ENCODE peak calls at places on chromosomes 1 and 21, in four cellular contexts. One of them, this sample, is unnamed.

GRCh38 chr1:3702990-3703728 is 49.1 kb upstream of the CCDC27 start:
- DNase-seq in transverse colon: no peak
- DNase-seq in neural crest cell: no peak
- DNase-seq in brain microvascular endothelial cell: peak; percentile 12
- DNase-seq in this sample: no peak

GRCh38 chr1:160096491-160097116 is 1.8 kb downstream of the IGSF8 start:
- DNase-seq in brain microvascular endothelial cell: no peak
- DNase-seq in neural crest cell: no peak
- DNase-seq in transverse colon: no peak
- DNase-seq in this sample: no peak

GRCh38 chr1:27227765-27228164 is 6.7 kb upstream of the WDTC1 start:
- DNase-seq in brain microvascular endothelial cell: no peak
- DNase-seq in neural crest cell: no peak
- DNase-seq in transverse colon: no peak
- DNase-seq in this sample: no peak

GRCh38 chr1:232302376-232303049 is 327.4 kb downstream of the SIPA1L2 start:
- DNase-seq in neural crest cell: no peak
- DNase-seq in brain microvascular endothelial cell: no peak
- DNase-seq in transverse colon: no peak
- DNase-seq in this sample: no peak

GRCh38 chr1:50929376-50929958 is 30.6 kb downstream of the FAF1 start:
- DNase-seq in transverse colon: no peak
- DNase-seq in neural crest cell: no peak
- DNase-seq in brain microvascular endothelial cell: no peak
- DNase-seq in this sample: no peak

GRCh38 chr1:205210876-205211838 is at the start of gene DSTYK:
- DNase-seq in neural crest cell: peak; percentile 89
- DNase-seq in brain microvascular endothelial cell: peak; percentile 95
- DNase-seq in transverse colon: peak; percentile 93
- DNase-seq in this sample: peak; percentile 78

GRCh38 chr1:84988588-84988987 is 8.3 kb downstream of the MCOLN2 start:
- DNase-seq in neural crest cell: no peak
- DNase-seq in brain microvascular endothelial cell: no peak
- DNase-seq in transverse colon: no peak
- DNase-seq in this sample: no peak

GRCh38 chr1:100134872-100135271 is 1.9 kb downstream of the TRMT13 start:
- DNase-seq in brain microvascular endothelial cell: peak; percentile 2
- DNase-seq in transverse colon: no peak
- DNase-seq in neural crest cell: no peak
- DNase-seq in this sample: no peak

GRCh38 chr1:226986496-226987178 is 46.5 kb downstream of the COQ8A start:
- DNase-seq in brain microvascular endothelial cell: no peak
- DNase-seq in neural crest cell: no peak
- DNase-seq in transverse colon: no peak
- DNase-seq in this sample: no peak

GRCh38 chr1:55257958-55258357 is 42.8 kb upstream of the USP24 start:
- DNase-seq in brain microvascular endothelial cell: peak; percentile 38
- DNase-seq in transverse colon: peak; percentile 34
- DNase-seq in neural crest cell: no peak
- DNase-seq in this sample: no peak

GRCh38 chr1:183979437-183979836 is 58.1 kb downstream of the COLGALT2 start:
- DNase-seq in neural crest cell: no peak
- DNase-seq in brain microvascular endothelial cell: no peak
- DNase-seq in transverse colon: no peak
- DNase-seq in this sample: no peak

GRCh38 chr21:42617476-42617875 is 35.9 kb upstream of the PDE9A start:
- DNase-seq in brain microvascular endothelial cell: no peak
- DNase-seq in neural crest cell: no peak
- DNase-seq in transverse colon: no peak
- DNase-seq in this sample: no peak

GRCh38 chr1:34358636-34359035 is 181.9 kb downstream of the C1orf94 start:
- DNase-seq in transverse colon: no peak
- DNase-seq in neural crest cell: no peak
- DNase-seq in brain microvascular endothelial cell: no peak
- DNase-seq in this sample: no peak

GRCh38 chr1:151705739-151706463 is 10.7 kb downstream of the CELF3 start:
- DNase-seq in neural crest cell: no peak
- DNase-seq in transverse colon: peak; percentile 48
- DNase-seq in brain microvascular endothelial cell: no peak
- DNase-seq in this sample: no peak

GRCh38 chr21:17793675-17794123 is 25.5 kb downstream of the C21orf91 start:
- DNase-seq in neural crest cell: no peak
- DNase-seq in brain microvascular endothelial cell: peak; percentile 4
- DNase-seq in transverse colon: no peak
- DNase-seq in this sample: no peak

GRCh38 chr1:91851130-91852010 is 34.6 kb downstream of the TGFBR3 start:
- DNase-seq in transverse colon: peak; percentile 88
- DNase-seq in brain microvascular endothelial cell: peak; percentile 51
- DNase-seq in neural crest cell: no peak
- DNase-seq in this sample: no peak

GRCh38 chr1:210582186-210582981 is 253.7 kb downstream of the HHAT start:
- DNase-seq in brain microvascular endothelial cell: no peak
- DNase-seq in transverse colon: no peak
- DNase-seq in neural crest cell: no peak
- DNase-seq in this sample: no peak

GRCh38 chr1:101364370-101365120 is 127.7 kb downstream of the S1PR1 start:
- DNase-seq in brain microvascular endothelial cell: no peak
- DNase-seq in transverse colon: no peak
- DNase-seq in neural crest cell: no peak
- DNase-seq in this sample: no peak

GRCh38 chr1:51969038-51969705 is 21.3 kb downstream of the RAB3B start:
- DNase-seq in transverse colon: no peak
- DNase-seq in brain microvascular endothelial cell: peak; percentile 94
- DNase-seq in neural crest cell: no peak
- DNase-seq in this sample: no peak

GRCh38 chr1:218498061-218498938 is 153.2 kb downstream of the TGFB2 start:
- DNase-seq in brain microvascular endothelial cell: peak; percentile 80
- DNase-seq in transverse colon: no peak
- DNase-seq in neural crest cell: no peak
- DNase-seq in this sample: no peak

GRCh38 chr1:6365047-6365446 is 28.5 kb downstream of the ACOT7 start:
- DNase-seq in transverse colon: no peak
- DNase-seq in neural crest cell: no peak
- DNase-seq in brain microvascular endothelial cell: no peak
- DNase-seq in this sample: no peak

GRCh38 chr1:184691719-184692324 is 62.8 kb downstream of the EDEM3 start:
- DNase-seq in transverse colon: no peak
- DNase-seq in neural crest cell: no peak
- DNase-seq in brain microvascular endothelial cell: peak; percentile 20
- DNase-seq in this sample: no peak

GRCh38 chr1:94339229-94339927 is 78.8 kb upstream of the ABCD3 start:
- DNase-seq in brain microvascular endothelial cell: no peak
- DNase-seq in transverse colon: no peak
- DNase-seq in neural crest cell: no peak
- DNase-seq in this sample: no peak

GRCh38 chr1:55720243-55720642 is 505.1 kb upstream of the USP24 start:
- DNase-seq in neural crest cell: no peak
- DNase-seq in transverse colon: peak; percentile 60
- DNase-seq in brain microvascular endothelial cell: no peak
- DNase-seq in this sample: no peak

GRCh38 chr1:45272943-45273342 is 53.8 kb upstream of the HPDL start:
- DNase-seq in brain microvascular endothelial cell: peak; percentile 96
- DNase-seq in neural crest cell: no peak
- DNase-seq in transverse colon: no peak
- DNase-seq in this sample: no peak

GRCh38 chr1:1061682-1062363 is 12.3 kb downstream of the RNF223 start:
- DNase-seq in neural crest cell: no peak
- DNase-seq in transverse colon: no peak
- DNase-seq in brain microvascular endothelial cell: no peak
- DNase-seq in this sample: no peak

DNA sequence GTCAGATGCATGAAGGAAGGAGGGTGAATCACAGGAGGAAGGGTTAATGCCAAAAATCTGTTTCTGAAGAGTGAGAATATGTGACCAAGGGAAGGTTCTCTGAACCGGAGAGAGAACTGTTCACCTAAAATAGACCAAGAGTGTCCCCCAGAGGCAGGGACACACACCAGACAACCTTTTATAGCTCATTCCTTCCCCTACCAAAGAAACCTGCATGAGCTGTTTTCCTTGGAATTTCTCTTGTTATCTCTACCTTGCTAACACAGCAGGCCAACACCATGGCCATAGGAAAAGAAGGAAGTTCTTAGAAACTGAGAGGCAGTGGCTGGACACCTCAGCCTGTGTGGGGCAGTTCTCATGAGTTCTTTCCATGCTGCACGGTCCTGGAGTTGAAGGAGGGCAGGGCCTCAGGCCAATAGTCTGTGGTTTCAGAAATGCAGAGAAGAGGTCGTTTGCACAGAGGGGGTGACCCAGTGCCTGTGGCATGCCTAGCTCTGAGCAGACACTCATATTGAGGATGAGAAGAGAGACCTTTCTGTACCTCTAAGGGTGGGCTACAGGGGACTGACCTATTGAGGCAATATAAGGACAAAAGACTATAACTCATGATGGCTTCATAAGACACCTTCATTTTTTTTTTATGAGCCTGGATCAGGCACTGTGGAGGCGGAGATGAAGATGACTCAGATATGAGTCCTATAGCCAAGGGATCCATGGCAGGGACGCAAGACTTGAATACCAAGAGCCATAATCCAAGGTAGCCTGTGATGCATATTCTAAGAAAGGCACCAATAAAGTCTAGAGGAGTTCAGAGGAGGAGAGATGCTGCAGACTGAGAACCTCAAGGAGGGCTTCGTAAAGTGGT is 39.4 kb downstream of the IGFN1 start:
- DNase-seq in transverse colon: no peak
- DNase-seq in neural crest cell: no peak
- DNase-seq in brain microvascular endothelial cell: peak; percentile 41
- DNase-seq in this sample: no peak
- TF ChIP-seq CTCF in transverse colon: no peak
- TF ChIP-seq CTCF in neural crest cell: no peak
- TF ChIP-seq CTCF in brain microvascular endothelial cell: peak; percentile 9
- TF ChIP-seq CTCF in this sample: peak; percentile 34

GRCh38 chr1:145977016-145977415 is 12.5 kb downstream of the POLR3GL start:
- DNase-seq in transverse colon: no peak
- DNase-seq in brain microvascular endothelial cell: no peak
- DNase-seq in neural crest cell: no peak
- DNase-seq in this sample: no peak

GRCh38 chr1:145978477-145978859 is 14.0 kb downstream of the POLR3GL start:
- DNase-seq in brain microvascular endothelial cell: no peak
- DNase-seq in transverse colon: no peak
- DNase-seq in neural crest cell: no peak
- DNase-seq in this sample: no peak

GRCh38 chr1:145979746-145980435 is 15.4 kb downstream of the POLR3GL start:
- DNase-seq in brain microvascular endothelial cell: no peak
- DNase-seq in neural crest cell: no peak
- DNase-seq in transverse colon: peak; percentile 44
- DNase-seq in this sample: no peak

GRCh38 chr1:145977486-145978476 is 13.3 kb downstream of the POLR3GL start:
- DNase-seq in neural crest cell: peak; percentile 55
- DNase-seq in brain microvascular endothelial cell: peak; percentile 68
- DNase-seq in transverse colon: peak; percentile 84
- DNase-seq in this sample: peak; percentile 19

GRCh38 chr1:145978860-145979745 is 14.6 kb downstream of the POLR3GL start:
- DNase-seq in brain microvascular endothelial cell: peak; percentile 100
- DNase-seq in neural crest cell: peak; percentile 60
- DNase-seq in transverse colon: peak; percentile 96
- DNase-seq in this sample: no peak
- TF ChIP-seq CTCF in brain microvascular endothelial cell: peak; percentile 64
- TF ChIP-seq CTCF in neural crest cell: peak; percentile 34
- TF ChIP-seq CTCF in transverse colon: no peak
- TF ChIP-seq CTCF in this sample: peak; percentile 10

DNA sequence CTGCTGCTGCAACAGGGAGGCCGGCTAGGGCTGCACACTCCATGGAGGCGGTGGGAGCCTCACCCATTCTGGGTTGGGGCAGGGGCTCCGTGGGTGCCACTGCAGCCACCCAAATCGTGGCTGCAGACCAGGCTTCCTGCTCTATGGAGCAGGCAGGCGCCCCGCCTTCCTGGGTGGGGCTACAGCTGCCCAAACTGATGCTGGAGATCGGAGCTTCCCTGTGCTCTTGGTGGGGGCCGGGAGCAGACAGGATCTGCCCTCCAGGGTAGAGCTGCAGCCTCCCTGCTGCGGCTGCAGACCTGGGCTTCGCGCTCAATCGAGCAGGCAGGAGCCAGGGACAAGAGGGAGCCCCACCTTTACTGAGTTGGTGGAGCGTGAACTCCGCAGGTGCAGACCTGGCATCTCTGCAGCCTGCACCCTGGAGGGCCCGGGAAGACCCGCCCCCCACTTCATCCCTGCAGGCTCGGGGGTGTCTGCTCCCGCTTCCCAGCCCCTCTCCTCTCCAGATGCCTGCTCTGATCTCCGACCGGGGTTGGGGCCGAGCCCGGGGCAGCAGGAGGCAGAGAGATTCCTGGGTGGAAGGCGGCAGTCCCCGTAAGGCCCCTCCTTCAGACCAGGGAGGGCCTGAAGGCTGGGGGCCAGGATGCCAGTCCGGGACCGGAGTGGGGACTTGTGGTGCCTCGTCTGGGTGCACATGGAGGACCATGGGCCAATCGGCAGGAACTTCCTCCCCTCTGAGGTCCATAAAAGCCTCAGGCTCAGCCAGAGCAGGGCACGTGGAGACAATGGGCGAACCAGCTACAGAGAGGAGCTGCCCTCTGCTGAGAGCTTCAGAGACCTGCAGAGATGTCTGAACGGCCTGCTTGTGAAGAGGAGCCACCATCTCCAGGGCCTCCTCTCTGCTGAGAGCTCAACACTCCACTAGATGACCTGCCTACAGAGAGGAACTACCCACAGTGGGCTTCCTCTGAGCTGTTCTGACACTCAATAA is 359.3 kb downstream of the SMYD3 start:
- DNase-seq in transverse colon: no peak
- DNase-seq in neural crest cell: no peak
- DNase-seq in brain microvascular endothelial cell: no peak
- DNase-seq in this sample: no peak
- TF ChIP-seq CTCF in transverse colon: no peak
- TF ChIP-seq CTCF in neural crest cell: no peak
- TF ChIP-seq CTCF in brain microvascular endothelial cell: no peak
- TF ChIP-seq CTCF in this sample: no peak

GRCh38 chr21:31261759-31262158 is 82.3 kb downstream of the TIAM1 start:
- DNase-seq in transverse colon: no peak
- DNase-seq in neural crest cell: no peak
- DNase-seq in brain microvascular endothelial cell: no peak
- DNase-seq in this sample: no peak

GRCh38 chr21:31262728-31263127 is 81.3 kb downstream of the TIAM1 start:
- DNase-seq in transverse colon: no peak
- DNase-seq in neural crest cell: no peak
- DNase-seq in brain microvascular endothelial cell: no peak
- DNase-seq in this sample: no peak

GRCh38 chr21:31266241-31266640 is 77.8 kb downstream of the TIAM1 start:
- DNase-seq in transverse colon: no peak
- DNase-seq in neural crest cell: no peak
- DNase-seq in brain microvascular endothelial cell: no peak
- DNase-seq in this sample: no peak

GRCh38 chr21:31265293-31265692 is 78.8 kb downstream of the TIAM1 start:
- DNase-seq in neural crest cell: no peak
- DNase-seq in transverse colon: no peak
- DNase-seq in brain microvascular endothelial cell: no peak
- DNase-seq in this sample: no peak

GRCh38 chr21:31264574-31264973 is 79.5 kb downstream of the TIAM1 start:
- DNase-seq in neural crest cell: no peak
- DNase-seq in transverse colon: no peak
- DNase-seq in brain microvascular endothelial cell: no peak
- DNase-seq in this sample: no peak
- TF ChIP-seq CTCF in neural crest cell: no peak
- TF ChIP-seq CTCF in transverse colon: no peak
- TF ChIP-seq CTCF in brain microvascular endothelial cell: peak; percentile 27
- TF ChIP-seq CTCF in this sample: no peak

This sample was measured in progenitor cell of endocrine pancreas.